ENCODE peak calls at places on chromosome 14, in ten cellular contexts. One of them, this sample, is unnamed.

GRCh38 chr14:100118377-100119011 is 41.0 kb downstream of the DEGS2 start:
- DNase-seq in left lung: no peak
- DNase-seq in ovary: no peak
- DNase-seq in A549: no peak
- DNase-seq in fibroblast of pulmonary artery: no peak
- DNase-seq in glutamatergic neuron: no peak
- DNase-seq in MCF 10A: no peak
- DNase-seq in kidney: peak; percentile 58
- DNase-seq in AG10803: no peak
- DNase-seq in GM13977: no peak
- DNase-seq in this sample: no peak

GRCh38 chr14:92408186-92408585 is 85.2 kb downstream of the SLC24A4 start:
- DNase-seq in left lung: no peak
- DNase-seq in ovary: no peak
- DNase-seq in A549: no peak
- DNase-seq in fibroblast of pulmonary artery: peak; percentile 80
- DNase-seq in glutamatergic neuron: no peak
- DNase-seq in MCF 10A: peak; percentile 8
- DNase-seq in kidney: no peak
- DNase-seq in AG10803: peak; percentile 85
- DNase-seq in GM13977: no peak
- DNase-seq in this sample: no peak

GRCh38 chr14:106556665-106557289 is 1030.4 kb downstream of the TMEM121 start:
- DNase-seq in left lung: no peak
- DNase-seq in ovary: no peak
- DNase-seq in A549: no peak
- DNase-seq in fibroblast of pulmonary artery: no peak
- DNase-seq in glutamatergic neuron: no peak
- DNase-seq in MCF 10A: peak; percentile 68
- DNase-seq in kidney: peak; percentile 64
- DNase-seq in AG10803: no peak
- DNase-seq in GM13977: peak; percentile 21
- DNase-seq in this sample: peak; percentile 84

GRCh38 chr14:88831285-88831684 is 6.8 kb downstream of the TTC8 start:
- DNase-seq in left lung: no peak
- DNase-seq in ovary: no peak
- DNase-seq in A549: no peak
- DNase-seq in fibroblast of pulmonary artery: peak; percentile 65
- DNase-seq in glutamatergic neuron: no peak
- DNase-seq in MCF 10A: peak; percentile 89
- DNase-seq in kidney: no peak
- DNase-seq in AG10803: peak; percentile 89
- DNase-seq in GM13977: no peak
- DNase-seq in this sample: no peak

GRCh38 chr14:54621686-54622085 is 54.8 kb downstream of the SAMD4A start:
- DNase-seq in left lung: no peak
- DNase-seq in ovary: no peak
- DNase-seq in A549: no peak
- DNase-seq in fibroblast of pulmonary artery: no peak
- DNase-seq in glutamatergic neuron: no peak
- DNase-seq in MCF 10A: no peak
- DNase-seq in kidney: no peak
- DNase-seq in AG10803: no peak
- DNase-seq in GM13977: no peak
- DNase-seq in this sample: no peak

GRCh38 chr14:61478971-61479473 is 157.6 kb downstream of the PRKCH start:
- DNase-seq in left lung: no peak
- DNase-seq in ovary: no peak
- DNase-seq in A549: no peak
- DNase-seq in fibroblast of pulmonary artery: no peak
- DNase-seq in glutamatergic neuron: no peak
- DNase-seq in MCF 10A: no peak
- DNase-seq in kidney: no peak
- DNase-seq in AG10803: no peak
- DNase-seq in GM13977: no peak
- DNase-seq in this sample: no peak

GRCh38 chr14:50560929-50561280 is 960 bp downstream of the ATL1 start:
- DNase-seq in left lung: peak; percentile 90
- DNase-seq in ovary: peak; percentile 84
- DNase-seq in A549: peak; percentile 26
- DNase-seq in fibroblast of pulmonary artery: peak; percentile 42
- DNase-seq in glutamatergic neuron: peak; percentile 90
- DNase-seq in MCF 10A: peak; percentile 47
- DNase-seq in kidney: peak; percentile 92
- DNase-seq in AG10803: peak; percentile 65
- DNase-seq in GM13977: peak; percentile 24
- DNase-seq in this sample: peak; percentile 93

GRCh38 chr14:101199028-101199770 is 295.7 kb upstream of the RTL1 start:
- DNase-seq in left lung: peak; percentile 22
- DNase-seq in ovary: no peak
- DNase-seq in A549: no peak
- DNase-seq in fibroblast of pulmonary artery: no peak
- DNase-seq in glutamatergic neuron: no peak
- DNase-seq in MCF 10A: no peak
- DNase-seq in kidney: peak; percentile 45
- DNase-seq in AG10803: no peak
- DNase-seq in GM13977: no peak
- DNase-seq in this sample: no peak

GRCh38 chr14:28759658-28760313 is 6.8 kb upstream of the FOXG1 start:
- DNase-seq in left lung: no peak
- DNase-seq in ovary: no peak
- DNase-seq in A549: no peak
- DNase-seq in fibroblast of pulmonary artery: no peak
- DNase-seq in glutamatergic neuron: no peak
- DNase-seq in MCF 10A: no peak
- DNase-seq in kidney: no peak
- DNase-seq in AG10803: no peak
- DNase-seq in GM13977: peak; percentile 31
- DNase-seq in this sample: no peak

GRCh38 chr14:101739446-101740141 is 21.9 kb upstream of the PPP2R5C start:
- DNase-seq in left lung: no peak
- DNase-seq in ovary: no peak
- DNase-seq in A549: no peak
- DNase-seq in fibroblast of pulmonary artery: no peak
- DNase-seq in glutamatergic neuron: no peak
- DNase-seq in MCF 10A: no peak
- DNase-seq in kidney: no peak
- DNase-seq in AG10803: no peak
- DNase-seq in GM13977: no peak
- DNase-seq in this sample: no peak

GRCh38 chr14:26187996-26188605 is 409.7 kb downstream of the NOVA1 start:
- DNase-seq in left lung: no peak
- DNase-seq in ovary: no peak
- DNase-seq in A549: no peak
- DNase-seq in fibroblast of pulmonary artery: no peak
- DNase-seq in glutamatergic neuron: no peak
- DNase-seq in MCF 10A: no peak
- DNase-seq in kidney: no peak
- DNase-seq in AG10803: peak; percentile 7
- DNase-seq in GM13977: no peak
- DNase-seq in this sample: no peak

GRCh38 chr14:26191666-26192065 is 406.2 kb downstream of the NOVA1 start:
- DNase-seq in left lung: no peak
- DNase-seq in ovary: no peak
- DNase-seq in A549: no peak
- DNase-seq in fibroblast of pulmonary artery: no peak
- DNase-seq in glutamatergic neuron: no peak
- DNase-seq in MCF 10A: no peak
- DNase-seq in kidney: no peak
- DNase-seq in AG10803: no peak
- DNase-seq in GM13977: no peak
- DNase-seq in this sample: no peak

GRCh38 chr14:26190644-26191043 is 407.2 kb downstream of the NOVA1 start:
- DNase-seq in left lung: no peak
- DNase-seq in ovary: no peak
- DNase-seq in A549: no peak
- DNase-seq in fibroblast of pulmonary artery: peak; percentile 39
- DNase-seq in glutamatergic neuron: no peak
- DNase-seq in MCF 10A: no peak
- DNase-seq in kidney: no peak
- DNase-seq in AG10803: no peak
- DNase-seq in GM13977: no peak
- DNase-seq in this sample: no peak

GRCh38 chr14:26194816-26195215 is 403.0 kb downstream of the NOVA1 start:
- DNase-seq in left lung: no peak
- DNase-seq in ovary: no peak
- DNase-seq in A549: no peak
- DNase-seq in fibroblast of pulmonary artery: no peak
- DNase-seq in glutamatergic neuron: no peak
- DNase-seq in MCF 10A: no peak
- DNase-seq in kidney: no peak
- DNase-seq in AG10803: no peak
- DNase-seq in GM13977: no peak
- DNase-seq in this sample: no peak

DNA sequence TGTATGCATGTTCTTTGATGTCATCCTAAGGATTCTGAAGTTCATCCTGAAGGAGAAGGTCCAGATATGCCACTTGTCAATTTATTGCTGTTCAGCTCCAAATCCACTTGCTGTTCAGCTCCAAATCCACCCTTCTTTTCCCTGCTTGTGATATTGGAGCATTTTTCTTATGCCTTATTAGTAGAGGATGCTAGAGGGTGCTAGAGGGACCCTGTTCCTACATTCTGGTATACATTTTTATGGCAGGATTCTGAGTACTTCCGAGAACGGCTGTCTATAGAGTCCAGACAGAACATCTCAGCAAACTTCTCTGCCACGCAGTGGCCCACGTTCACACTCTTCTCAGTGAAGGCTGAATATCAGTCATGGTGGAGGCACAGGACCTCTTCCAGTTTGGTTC is 406.7 kb downstream of the NOVA1 start:
- DNase-seq in left lung: no peak
- DNase-seq in ovary: no peak
- DNase-seq in A549: no peak
- DNase-seq in fibroblast of pulmonary artery: peak; percentile 33
- DNase-seq in glutamatergic neuron: no peak
- DNase-seq in MCF 10A: no peak
- DNase-seq in kidney: no peak
- DNase-seq in AG10803: no peak
- DNase-seq in GM13977: no peak
- DNase-seq in this sample: no peak
- TF ChIP-seq CTCF in left lung: no peak
- TF ChIP-seq CTCF in ovary: no peak
- TF ChIP-seq CTCF in A549: no peak
- TF ChIP-seq CTCF in fibroblast of pulmonary artery: peak; percentile 51
- TF ChIP-seq CTCF in glutamatergic neuron: no peak
- TF ChIP-seq CTCF in MCF 10A: no peak
- TF ChIP-seq CTCF in kidney: no peak
- TF ChIP-seq CTCF in AG10803: peak; percentile 6
- TF ChIP-seq CTCF in GM13977: no peak
- TF ChIP-seq CTCF in this sample: no peak

DNA sequence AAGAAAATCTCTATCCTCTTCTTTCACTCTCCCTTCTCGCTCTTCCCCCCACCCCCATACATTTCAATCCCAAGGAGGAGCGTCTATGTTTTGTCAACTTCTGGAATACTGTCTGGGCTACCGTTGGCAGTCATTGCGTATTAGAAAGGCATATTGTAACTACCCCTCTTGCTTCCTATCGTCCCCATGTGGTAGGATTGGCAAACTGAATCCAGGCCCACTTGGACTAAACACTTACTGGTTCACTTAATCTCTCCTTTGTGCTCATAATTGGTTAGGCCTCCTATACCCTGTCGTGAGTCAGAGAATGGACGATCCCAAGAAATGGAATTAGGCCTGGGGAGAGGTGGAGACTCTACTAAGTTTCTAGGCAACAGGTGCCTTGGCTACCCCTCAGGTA is 68.8 kb upstream of the SLC8A3 start:
- DNase-seq in left lung: no peak
- DNase-seq in ovary: no peak
- DNase-seq in A549: no peak
- DNase-seq in fibroblast of pulmonary artery: no peak
- DNase-seq in glutamatergic neuron: no peak
- DNase-seq in MCF 10A: peak; percentile 47
- DNase-seq in kidney: no peak
- DNase-seq in AG10803: no peak
- DNase-seq in GM13977: peak; percentile 40
- DNase-seq in this sample: no peak
- TF ChIP-seq CTCF in left lung: no peak
- TF ChIP-seq CTCF in ovary: no peak
- TF ChIP-seq CTCF in A549: peak; percentile 28
- TF ChIP-seq CTCF in fibroblast of pulmonary artery: no peak
- TF ChIP-seq CTCF in glutamatergic neuron: peak; percentile 15
- TF ChIP-seq CTCF in MCF 10A: no peak
- TF ChIP-seq CTCF in kidney: no peak
- TF ChIP-seq CTCF in AG10803: peak; percentile 10
- TF ChIP-seq CTCF in GM13977: peak; percentile 72
- TF ChIP-seq CTCF in this sample: peak; percentile 14

DNA sequence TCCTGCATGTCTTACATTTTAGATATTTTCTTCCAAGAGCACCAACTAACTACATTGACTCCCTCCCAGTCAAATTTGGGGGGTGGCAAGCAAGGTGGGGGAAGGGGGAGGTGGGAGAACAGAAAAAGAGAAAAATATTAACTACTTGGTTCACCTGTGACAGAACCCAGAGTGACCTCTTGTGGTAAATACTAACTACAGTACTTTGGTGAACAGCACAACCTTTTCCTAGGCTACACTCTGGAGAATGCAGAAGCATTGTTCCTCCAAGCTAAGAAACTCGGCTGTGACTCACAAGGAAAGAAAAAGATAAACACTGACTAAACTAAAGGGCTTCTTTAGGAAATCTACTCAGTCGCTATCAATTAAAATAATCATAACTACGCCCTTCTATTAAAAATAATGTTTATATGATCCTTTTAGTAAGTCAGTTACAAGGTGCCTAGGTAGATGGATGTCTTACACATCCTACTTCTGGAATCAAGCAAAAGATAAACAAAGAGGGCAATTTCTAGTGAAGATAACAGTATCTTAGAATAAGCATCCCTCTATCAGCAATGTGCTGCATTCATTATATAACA is 5.4 kb downstream of the KCNH5 start:
- DNase-seq in left lung: no peak
- DNase-seq in ovary: no peak
- DNase-seq in A549: no peak
- DNase-seq in fibroblast of pulmonary artery: peak; percentile 84
- DNase-seq in glutamatergic neuron: no peak
- DNase-seq in MCF 10A: peak; percentile 55
- DNase-seq in kidney: no peak
- DNase-seq in AG10803: peak; percentile 1
- DNase-seq in GM13977: no peak
- DNase-seq in this sample: no peak
- TF ChIP-seq CTCF in left lung: no peak
- TF ChIP-seq CTCF in ovary: no peak
- TF ChIP-seq CTCF in A549: peak; percentile 72
- TF ChIP-seq CTCF in fibroblast of pulmonary artery: peak; percentile 43
- TF ChIP-seq CTCF in glutamatergic neuron: peak; percentile 23
- TF ChIP-seq CTCF in MCF 10A: peak; percentile 75
- TF ChIP-seq CTCF in kidney: peak; percentile 14
- TF ChIP-seq CTCF in AG10803: peak; percentile 21
- TF ChIP-seq CTCF in GM13977: peak; percentile 32
- TF ChIP-seq CTCF in this sample: peak; percentile 33

DNA sequence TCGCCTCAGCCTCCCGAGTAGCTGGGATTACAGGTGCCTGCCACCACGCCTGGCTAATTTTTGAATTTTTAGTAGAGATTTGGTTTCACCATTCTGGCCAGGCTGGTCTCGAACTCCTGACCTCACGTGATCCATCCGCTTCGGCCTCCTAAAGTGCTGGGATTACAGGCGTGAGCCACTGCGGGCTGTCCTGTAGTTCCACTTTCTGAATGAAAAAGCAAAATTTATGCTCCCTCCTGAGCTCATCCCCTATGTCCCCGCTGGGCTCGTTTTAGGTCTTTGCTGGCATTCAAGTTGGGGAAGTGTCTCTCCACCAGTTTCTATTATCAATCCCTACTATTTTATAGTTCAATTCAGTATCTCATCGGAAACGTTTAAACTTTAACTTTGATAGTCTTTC is 11.7 kb upstream of the DNAL1 start:
- DNase-seq in left lung: no peak
- DNase-seq in ovary: no peak
- DNase-seq in A549: no peak
- DNase-seq in fibroblast of pulmonary artery: no peak
- DNase-seq in glutamatergic neuron: no peak
- DNase-seq in MCF 10A: no peak
- DNase-seq in kidney: no peak
- DNase-seq in AG10803: no peak
- DNase-seq in GM13977: no peak
- DNase-seq in this sample: peak; percentile 67
- TF ChIP-seq CTCF in left lung: no peak
- TF ChIP-seq CTCF in ovary: no peak
- TF ChIP-seq CTCF in A549: no peak
- TF ChIP-seq CTCF in fibroblast of pulmonary artery: no peak
- TF ChIP-seq CTCF in glutamatergic neuron: no peak
- TF ChIP-seq CTCF in MCF 10A: no peak
- TF ChIP-seq CTCF in kidney: no peak
- TF ChIP-seq CTCF in AG10803: no peak
- TF ChIP-seq CTCF in GM13977: no peak
- TF ChIP-seq CTCF in this sample: no peak